ENCODE peak calls at places on chromosomes 2 and 18, in five cellular contexts. D, W, P, G and A are unnamed samples.

GRCh38 chr2:60116167-60116870 is 437.1 kb downstream of the BCL11A start:
- DNase-seq in D (no peak), W (no peak), P (no peak), G (no peak), A (no peak)

GRCh38 chr2:53630001-53630606 is 137.5 kb upstream of the CHAC2 start:
- DNase-seq in D (no peak), W (no peak), P (no peak), G (peak), A (no peak)

GRCh38 chr18:13436596-13436995 is 218.0 kb downstream of the LDLRAD4 start:
- DNase-seq in D (no peak), W (no peak), P (peak), G (no peak), A (no peak)

GRCh38 chr18:55779461-55779710 is 191.4 kb upstream of the TCF4 start:
- DNase-seq in D (no peak), W (no peak), P (no peak), G (peak), A (peak)

GRCh38 chr2:181585732-181586131 is 71.2 kb downstream of the CERKL start:
- DNase-seq in D (no peak), W (no peak), P (no peak), G (no peak), A (peak)

GRCh38 chr2:240467149-240467642 is 31.7 kb downstream of the GPC1 start:
- DNase-seq in D (no peak), W (no peak), P (no peak), G (no peak), A (no peak)

GRCh38 chr2:99922664-99923063 is 219.7 kb downstream of the AFF3 start:
- DNase-seq in D (no peak), W (no peak), P (no peak), G (no peak), A (no peak)

GRCh38 chr2:225466891-225467604 is 67.5 kb downstream of the NYAP2 start:
- DNase-seq in D (no peak), W (no peak), P (no peak), G (no peak), A (no peak)

GRCh38 chr2:74221091-74221490 is 22.7 kb downstream of the MTHFD2 start:
- DNase-seq in D (no peak), W (no peak), P (no peak), G (no peak), A (no peak)

GRCh38 chr2:132757676-132758075 is 87.7 kb upstream of the LYPD1 start:
- DNase-seq in D (no peak), W (no peak), P (no peak), G (peak), A (no peak)

GRCh38 chr2:60958361-60958760 is 59.2 kb upstream of the PEX13 start:
- DNase-seq in D (no peak), W (no peak), P (no peak), G (peak), A (no peak)

GRCh38 chr2:217858519-217859466 is 144.0 kb downstream of the TNS1 start:
- DNase-seq in D (peak), W (no peak), P (no peak), G (peak), A (no peak)

GRCh38 chr18:42048150-42048549 is 93.1 kb downstream of the PIK3C3 start:
- DNase-seq in D (peak), W (no peak), P (no peak), G (peak), A (no peak)

GRCh38 chr18:31102020-31102684 is at the start of gene DSC2:
- DNase-seq in D (no peak), W (no peak), P (no peak), G (no peak), A (no peak)

GRCh38 chr2:14188431-14188830 is 444.1 kb upstream of the LRATD1 start:
- DNase-seq in D (no peak), W (no peak), P (no peak), G (no peak), A (no peak)

GRCh38 chr2:109388018-109388417 is 225.7 kb downstream of the SEPTIN10 start:
- DNase-seq in D (no peak), W (no peak), P (no peak), G (no peak), A (no peak)

GRCh38 chr18:54765636-54766035 is 62.6 kb upstream of the RAB27B start:
- DNase-seq in D (no peak), W (no peak), P (no peak), G (no peak), A (no peak)

GRCh38 chr2:160294339-160294803 is 94.3 kb upstream of the ITGB6 start:
- DNase-seq in D (peak), W (no peak), P (no peak), G (peak), A (no peak)

GRCh38 chr2:230077851-230078547 is 9.3 kb upstream of the SLC16A14 start:
- DNase-seq in D (no peak), W (no peak), P (no peak), G (no peak), A (no peak)

GRCh38 chr2:229713371-229714079 is 830 bp downstream of the DNER start:
- DNase-seq in D (no peak), W (peak), P (no peak), G (peak), A (no peak)

GRCh38 chr2:96949701-96950350 is 36.6 kb downstream of the FAM178B start:
- DNase-seq in D (no peak), W (no peak), P (no peak), G (no peak), A (no peak)

GRCh38 chr2:226123307-226123706 is 676.3 kb downstream of the IRS1 start:
- DNase-seq in D (no peak), W (no peak), P (no peak), G (peak), A (no peak)

GRCh38 chr18:63236417-63236816 is 83.2 kb downstream of the BCL2 start:
- DNase-seq in D (no peak), W (no peak), P (no peak), G (no peak), A (no peak)